ENCODE peak calls at places on chromosomes 4 and X, in ten cellular contexts. One of them, this sample, is unnamed.

GRCh38 chr4:108527729-108528128 is 92.6 kb upstream of the RPL34 start:
- DNase-seq in activated CD4-positive, alpha-beta T cell treated with anti-CD3 and anti-CD28 coated beads, Interleukin-2, amount 50 U/mL, for 24 hours: no peak
- DNase-seq in NCI-H510A treated with DMSO at 0.1 percent for 48 hours: no peak
- DNase-seq in KBM-7: peak
- DNase-seq in progenitor cell of endocrine pancreas: no peak
- DNase-seq in foreskin fibroblast: no peak
- DNase-seq in left ventricle myocardium inferior: no peak
- DNase-seq in epithelial cell of esophagus: no peak
- DNase-seq in AG20443: no peak
- DNase-seq in activated T-helper 2 cell treated with anti-CD3 and anti-CD28 coated beads, Interferon-gamma antibody, Interleukin-2, Interleukin-4, amounts not matched to agents 10 μg/mL and 5 μg/mL and 100 μg/mL, durations not matched to agents 14 hours and 24 hours and 36 hours: peak
- DNase-seq in this sample: no peak

GRCh38 chr4:88457307-88458090 is 580 bp downstream of the HERC5 start:
- DNase-seq in NCI-H510A treated with DMSO at 0.1 percent for 48 hours: peak
- DNase-seq in progenitor cell of endocrine pancreas: peak
- DNase-seq in KBM-7: no peak
- DNase-seq in activated CD4-positive, alpha-beta T cell treated with anti-CD3 and anti-CD28 coated beads, Interleukin-2, amount 50 U/mL, for 24 hours: peak
- DNase-seq in epithelial cell of esophagus: peak
- DNase-seq in foreskin fibroblast: peak
- DNase-seq in AG20443: peak
- DNase-seq in left ventricle myocardium inferior: peak
- DNase-seq in activated T-helper 2 cell treated with anti-CD3 and anti-CD28 coated beads, Interferon-gamma antibody, Interleukin-2, Interleukin-4, amounts not matched to agents 10 μg/mL and 5 μg/mL and 100 μg/mL, durations not matched to agents 14 hours and 24 hours and 36 hours: no peak
- DNase-seq in this sample: no peak

GRCh38 chrX:136214551-136214950 is 36.6 kb downstream of the MAP7D3 start:
- DNase-seq in NCI-H510A treated with DMSO at 0.1 percent for 48 hours: no peak
- DNase-seq in progenitor cell of endocrine pancreas: no peak
- DNase-seq in AG20443: peak
- DNase-seq in epithelial cell of esophagus: peak
- DNase-seq in activated CD4-positive, alpha-beta T cell treated with anti-CD3 and anti-CD28 coated beads, Interleukin-2, amount 50 U/mL, for 24 hours: no peak
- DNase-seq in left ventricle myocardium inferior: no peak
- DNase-seq in activated T-helper 2 cell treated with anti-CD3 and anti-CD28 coated beads, Interferon-gamma antibody, Interleukin-2, Interleukin-4, amounts not matched to agents 10 μg/mL and 5 μg/mL and 100 μg/mL, durations not matched to agents 14 hours and 24 hours and 36 hours: no peak
- DNase-seq in foreskin fibroblast: peak
- DNase-seq in KBM-7: no peak
- DNase-seq in this sample: no peak

GRCh38 chr4:125115476-125115875 is 199.3 kb upstream of the FAT4 start:
- DNase-seq in AG20443: peak
- DNase-seq in foreskin fibroblast: peak
- DNase-seq in progenitor cell of endocrine pancreas: no peak
- DNase-seq in activated T-helper 2 cell treated with anti-CD3 and anti-CD28 coated beads, Interferon-gamma antibody, Interleukin-2, Interleukin-4, amounts not matched to agents 10 μg/mL and 5 μg/mL and 100 μg/mL, durations not matched to agents 14 hours and 24 hours and 36 hours: no peak
- DNase-seq in KBM-7: no peak
- DNase-seq in epithelial cell of esophagus: no peak
- DNase-seq in NCI-H510A treated with DMSO at 0.1 percent for 48 hours: no peak
- DNase-seq in activated CD4-positive, alpha-beta T cell treated with anti-CD3 and anti-CD28 coated beads, Interleukin-2, amount 50 U/mL, for 24 hours: no peak
- DNase-seq in left ventricle myocardium inferior: no peak
- DNase-seq in this sample: no peak

GRCh38 chrX:10350991-10351390 is 194.2 kb downstream of the CLCN4 start:
- DNase-seq in NCI-H510A treated with DMSO at 0.1 percent for 48 hours: no peak
- DNase-seq in foreskin fibroblast: peak
- DNase-seq in activated T-helper 2 cell treated with anti-CD3 and anti-CD28 coated beads, Interferon-gamma antibody, Interleukin-2, Interleukin-4, amounts not matched to agents 10 μg/mL and 5 μg/mL and 100 μg/mL, durations not matched to agents 14 hours and 24 hours and 36 hours: no peak
- DNase-seq in KBM-7: no peak
- DNase-seq in AG20443: peak
- DNase-seq in progenitor cell of endocrine pancreas: no peak
- DNase-seq in left ventricle myocardium inferior: no peak
- DNase-seq in activated CD4-positive, alpha-beta T cell treated with anti-CD3 and anti-CD28 coated beads, Interleukin-2, amount 50 U/mL, for 24 hours: no peak
- DNase-seq in epithelial cell of esophagus: peak
- DNase-seq in this sample: no peak

GRCh38 chr4:16908377-16909021 is 10.1 kb upstream of the LDB2 start:
- DNase-seq in foreskin fibroblast: no peak
- DNase-seq in progenitor cell of endocrine pancreas: no peak
- DNase-seq in left ventricle myocardium inferior: no peak
- DNase-seq in activated T-helper 2 cell treated with anti-CD3 and anti-CD28 coated beads, Interferon-gamma antibody, Interleukin-2, Interleukin-4, amounts not matched to agents 10 μg/mL and 5 μg/mL and 100 μg/mL, durations not matched to agents 14 hours and 24 hours and 36 hours: no peak
- DNase-seq in epithelial cell of esophagus: no peak
- DNase-seq in AG20443: no peak
- DNase-seq in KBM-7: no peak
- DNase-seq in NCI-H510A treated with DMSO at 0.1 percent for 48 hours: no peak
- DNase-seq in activated CD4-positive, alpha-beta T cell treated with anti-CD3 and anti-CD28 coated beads, Interleukin-2, amount 50 U/mL, for 24 hours: no peak
- DNase-seq in this sample: no peak

GRCh38 chrX:22542641-22543040 is 269.9 kb downstream of the CBLL2 start:
- DNase-seq in left ventricle myocardium inferior: no peak
- DNase-seq in epithelial cell of esophagus: no peak
- DNase-seq in KBM-7: no peak
- DNase-seq in activated CD4-positive, alpha-beta T cell treated with anti-CD3 and anti-CD28 coated beads, Interleukin-2, amount 50 U/mL, for 24 hours: no peak
- DNase-seq in activated T-helper 2 cell treated with anti-CD3 and anti-CD28 coated beads, Interferon-gamma antibody, Interleukin-2, Interleukin-4, amounts not matched to agents 10 μg/mL and 5 μg/mL and 100 μg/mL, durations not matched to agents 14 hours and 24 hours and 36 hours: no peak
- DNase-seq in foreskin fibroblast: peak
- DNase-seq in AG20443: peak
- DNase-seq in progenitor cell of endocrine pancreas: no peak
- DNase-seq in NCI-H510A treated with DMSO at 0.1 percent for 48 hours: no peak
- DNase-seq in this sample: no peak

GRCh38 chr4:86895692-86896488 is 3.7 kb upstream of the C4orf36 start:
- DNase-seq in NCI-H510A treated with DMSO at 0.1 percent for 48 hours: peak
- DNase-seq in KBM-7: peak
- DNase-seq in progenitor cell of endocrine pancreas: no peak
- DNase-seq in AG20443: peak
- DNase-seq in epithelial cell of esophagus: peak
- DNase-seq in foreskin fibroblast: peak
- DNase-seq in left ventricle myocardium inferior: no peak
- DNase-seq in activated T-helper 2 cell treated with anti-CD3 and anti-CD28 coated beads, Interferon-gamma antibody, Interleukin-2, Interleukin-4, amounts not matched to agents 10 μg/mL and 5 μg/mL and 100 μg/mL, durations not matched to agents 14 hours and 24 hours and 36 hours: no peak
- DNase-seq in activated CD4-positive, alpha-beta T cell treated with anti-CD3 and anti-CD28 coated beads, Interleukin-2, amount 50 U/mL, for 24 hours: no peak
- DNase-seq in this sample: peak

GRCh38 chr4:7535094-7535493 is 100.4 kb upstream of the PSAPL1 start:
- DNase-seq in left ventricle myocardium inferior: no peak
- DNase-seq in NCI-H510A treated with DMSO at 0.1 percent for 48 hours: no peak
- DNase-seq in foreskin fibroblast: no peak
- DNase-seq in epithelial cell of esophagus: no peak
- DNase-seq in activated CD4-positive, alpha-beta T cell treated with anti-CD3 and anti-CD28 coated beads, Interleukin-2, amount 50 U/mL, for 24 hours: no peak
- DNase-seq in progenitor cell of endocrine pancreas: no peak
- DNase-seq in AG20443: no peak
- DNase-seq in activated T-helper 2 cell treated with anti-CD3 and anti-CD28 coated beads, Interferon-gamma antibody, Interleukin-2, Interleukin-4, amounts not matched to agents 10 μg/mL and 5 μg/mL and 100 μg/mL, durations not matched to agents 14 hours and 24 hours and 36 hours: no peak
- DNase-seq in KBM-7: no peak
- DNase-seq in this sample: no peak

GRCh38 chr4:102675142-102675541 is 85.6 kb downstream of the MANBA start:
- DNase-seq in epithelial cell of esophagus: no peak
- DNase-seq in AG20443: no peak
- DNase-seq in activated T-helper 2 cell treated with anti-CD3 and anti-CD28 coated beads, Interferon-gamma antibody, Interleukin-2, Interleukin-4, amounts not matched to agents 10 μg/mL and 5 μg/mL and 100 μg/mL, durations not matched to agents 14 hours and 24 hours and 36 hours: no peak
- DNase-seq in NCI-H510A treated with DMSO at 0.1 percent for 48 hours: no peak
- DNase-seq in foreskin fibroblast: peak
- DNase-seq in progenitor cell of endocrine pancreas: no peak
- DNase-seq in left ventricle myocardium inferior: no peak
- DNase-seq in KBM-7: no peak
- DNase-seq in activated CD4-positive, alpha-beta T cell treated with anti-CD3 and anti-CD28 coated beads, Interleukin-2, amount 50 U/mL, for 24 hours: no peak
- DNase-seq in this sample: no peak

GRCh38 chr4:7403001-7403400 is 31.7 kb downstream of the PSAPL1 start:
- DNase-seq in progenitor cell of endocrine pancreas: no peak
- DNase-seq in activated T-helper 2 cell treated with anti-CD3 and anti-CD28 coated beads, Interferon-gamma antibody, Interleukin-2, Interleukin-4, amounts not matched to agents 10 μg/mL and 5 μg/mL and 100 μg/mL, durations not matched to agents 14 hours and 24 hours and 36 hours: no peak
- DNase-seq in left ventricle myocardium inferior: peak
- DNase-seq in NCI-H510A treated with DMSO at 0.1 percent for 48 hours: no peak
- DNase-seq in epithelial cell of esophagus: no peak
- DNase-seq in KBM-7: no peak
- DNase-seq in activated CD4-positive, alpha-beta T cell treated with anti-CD3 and anti-CD28 coated beads, Interleukin-2, amount 50 U/mL, for 24 hours: no peak
- DNase-seq in foreskin fibroblast: no peak
- DNase-seq in AG20443: no peak
- DNase-seq in this sample: no peak

GRCh38 chr4:81469774-81470455 is 1.8 kb downstream of the RASGEF1B start:
- DNase-seq in foreskin fibroblast: no peak
- DNase-seq in AG20443: no peak
- DNase-seq in left ventricle myocardium inferior: no peak
- DNase-seq in NCI-H510A treated with DMSO at 0.1 percent for 48 hours: no peak
- DNase-seq in KBM-7: no peak
- DNase-seq in activated CD4-positive, alpha-beta T cell treated with anti-CD3 and anti-CD28 coated beads, Interleukin-2, amount 50 U/mL, for 24 hours: no peak
- DNase-seq in activated T-helper 2 cell treated with anti-CD3 and anti-CD28 coated beads, Interferon-gamma antibody, Interleukin-2, Interleukin-4, amounts not matched to agents 10 μg/mL and 5 μg/mL and 100 μg/mL, durations not matched to agents 14 hours and 24 hours and 36 hours: no peak
- DNase-seq in progenitor cell of endocrine pancreas: no peak
- DNase-seq in epithelial cell of esophagus: no peak
- DNase-seq in this sample: no peak

GRCh38 chrX:136525738-136526606 is 6.0 kb upstream of the VGLL1 start:
- DNase-seq in left ventricle myocardium inferior: peak
- DNase-seq in NCI-H510A treated with DMSO at 0.1 percent for 48 hours: no peak
- DNase-seq in KBM-7: no peak
- DNase-seq in progenitor cell of endocrine pancreas: no peak
- DNase-seq in foreskin fibroblast: peak
- DNase-seq in activated CD4-positive, alpha-beta T cell treated with anti-CD3 and anti-CD28 coated beads, Interleukin-2, amount 50 U/mL, for 24 hours: no peak
- DNase-seq in AG20443: peak
- DNase-seq in epithelial cell of esophagus: peak
- DNase-seq in activated T-helper 2 cell treated with anti-CD3 and anti-CD28 coated beads, Interferon-gamma antibody, Interleukin-2, Interleukin-4, amounts not matched to agents 10 μg/mL and 5 μg/mL and 100 μg/mL, durations not matched to agents 14 hours and 24 hours and 36 hours: no peak
- DNase-seq in this sample: no peak

GRCh38 chr4:173835863-173836262 is 305.8 kb upstream of the HAND2 start:
- DNase-seq in epithelial cell of esophagus: peak
- DNase-seq in activated T-helper 2 cell treated with anti-CD3 and anti-CD28 coated beads, Interferon-gamma antibody, Interleukin-2, Interleukin-4, amounts not matched to agents 10 μg/mL and 5 μg/mL and 100 μg/mL, durations not matched to agents 14 hours and 24 hours and 36 hours: no peak
- DNase-seq in left ventricle myocardium inferior: peak
- DNase-seq in activated CD4-positive, alpha-beta T cell treated with anti-CD3 and anti-CD28 coated beads, Interleukin-2, amount 50 U/mL, for 24 hours: no peak
- DNase-seq in progenitor cell of endocrine pancreas: no peak
- DNase-seq in AG20443: peak
- DNase-seq in KBM-7: no peak
- DNase-seq in NCI-H510A treated with DMSO at 0.1 percent for 48 hours: no peak
- DNase-seq in foreskin fibroblast: peak
- DNase-seq in this sample: no peak

GRCh38 chr4:121256346-121256745 is 92.2 kb upstream of the TNIP3 start:
- DNase-seq in KBM-7: no peak
- DNase-seq in left ventricle myocardium inferior: no peak
- DNase-seq in activated CD4-positive, alpha-beta T cell treated with anti-CD3 and anti-CD28 coated beads, Interleukin-2, amount 50 U/mL, for 24 hours: no peak
- DNase-seq in epithelial cell of esophagus: peak
- DNase-seq in progenitor cell of endocrine pancreas: no peak
- DNase-seq in NCI-H510A treated with DMSO at 0.1 percent for 48 hours: no peak
- DNase-seq in activated T-helper 2 cell treated with anti-CD3 and anti-CD28 coated beads, Interferon-gamma antibody, Interleukin-2, Interleukin-4, amounts not matched to agents 10 μg/mL and 5 μg/mL and 100 μg/mL, durations not matched to agents 14 hours and 24 hours and 36 hours: peak
- DNase-seq in AG20443: peak
- DNase-seq in foreskin fibroblast: peak
- DNase-seq in this sample: peak

GRCh38 chrX:100512471-100512870 is 72.3 kb upstream of the TNMD start:
- DNase-seq in epithelial cell of esophagus: peak
- DNase-seq in left ventricle myocardium inferior: no peak
- DNase-seq in foreskin fibroblast: peak
- DNase-seq in progenitor cell of endocrine pancreas: no peak
- DNase-seq in activated CD4-positive, alpha-beta T cell treated with anti-CD3 and anti-CD28 coated beads, Interleukin-2, amount 50 U/mL, for 24 hours: no peak
- DNase-seq in AG20443: peak
- DNase-seq in KBM-7: peak
- DNase-seq in activated T-helper 2 cell treated with anti-CD3 and anti-CD28 coated beads, Interferon-gamma antibody, Interleukin-2, Interleukin-4, amounts not matched to agents 10 μg/mL and 5 μg/mL and 100 μg/mL, durations not matched to agents 14 hours and 24 hours and 36 hours: no peak
- DNase-seq in NCI-H510A treated with DMSO at 0.1 percent for 48 hours: peak
- DNase-seq in this sample: peak

GRCh38 chr4:102169345-102169744 is 175.9 kb downstream of the SLC39A8 start:
- DNase-seq in activated T-helper 2 cell treated with anti-CD3 and anti-CD28 coated beads, Interferon-gamma antibody, Interleukin-2, Interleukin-4, amounts not matched to agents 10 μg/mL and 5 μg/mL and 100 μg/mL, durations not matched to agents 14 hours and 24 hours and 36 hours: no peak
- DNase-seq in progenitor cell of endocrine pancreas: no peak
- DNase-seq in activated CD4-positive, alpha-beta T cell treated with anti-CD3 and anti-CD28 coated beads, Interleukin-2, amount 50 U/mL, for 24 hours: no peak
- DNase-seq in KBM-7: no peak
- DNase-seq in foreskin fibroblast: no peak
- DNase-seq in left ventricle myocardium inferior: no peak
- DNase-seq in AG20443: no peak
- DNase-seq in NCI-H510A treated with DMSO at 0.1 percent for 48 hours: no peak
- DNase-seq in epithelial cell of esophagus: no peak
- DNase-seq in this sample: no peak

GRCh38 chrX:149630681-149631292 is 805 bp downstream of the TMEM185A start:
- DNase-seq in activated T-helper 2 cell treated with anti-CD3 and anti-CD28 coated beads, Interferon-gamma antibody, Interleukin-2, Interleukin-4, amounts not matched to agents 10 μg/mL and 5 μg/mL and 100 μg/mL, durations not matched to agents 14 hours and 24 hours and 36 hours: no peak
- DNase-seq in activated CD4-positive, alpha-beta T cell treated with anti-CD3 and anti-CD28 coated beads, Interleukin-2, amount 50 U/mL, for 24 hours: no peak
- DNase-seq in left ventricle myocardium inferior: no peak
- DNase-seq in foreskin fibroblast: peak
- DNase-seq in epithelial cell of esophagus: peak
- DNase-seq in AG20443: peak
- DNase-seq in progenitor cell of endocrine pancreas: no peak
- DNase-seq in NCI-H510A treated with DMSO at 0.1 percent for 48 hours: peak
- DNase-seq in KBM-7: peak
- DNase-seq in this sample: peak

GRCh38 chr4:182897601-182898478 is 19.3 kb downstream of the DCTD start:
- DNase-seq in left ventricle myocardium inferior: no peak
- DNase-seq in progenitor cell of endocrine pancreas: no peak
- DNase-seq in AG20443: no peak
- DNase-seq in NCI-H510A treated with DMSO at 0.1 percent for 48 hours: peak
- DNase-seq in epithelial cell of esophagus: no peak
- DNase-seq in activated CD4-positive, alpha-beta T cell treated with anti-CD3 and anti-CD28 coated beads, Interleukin-2, amount 50 U/mL, for 24 hours: no peak
- DNase-seq in KBM-7: no peak
- DNase-seq in activated T-helper 2 cell treated with anti-CD3 and anti-CD28 coated beads, Interferon-gamma antibody, Interleukin-2, Interleukin-4, amounts not matched to agents 10 μg/mL and 5 μg/mL and 100 μg/mL, durations not matched to agents 14 hours and 24 hours and 36 hours: no peak
- DNase-seq in foreskin fibroblast: no peak
- DNase-seq in this sample: no peak

GRCh38 chr4:74418063-74418670 is 26.8 kb upstream of the AREG start:
- DNase-seq in left ventricle myocardium inferior: no peak
- DNase-seq in AG20443: peak
- DNase-seq in KBM-7: no peak
- DNase-seq in progenitor cell of endocrine pancreas: no peak
- DNase-seq in NCI-H510A treated with DMSO at 0.1 percent for 48 hours: no peak
- DNase-seq in epithelial cell of esophagus: peak
- DNase-seq in foreskin fibroblast: peak
- DNase-seq in activated CD4-positive, alpha-beta T cell treated with anti-CD3 and anti-CD28 coated beads, Interleukin-2, amount 50 U/mL, for 24 hours: no peak
- DNase-seq in activated T-helper 2 cell treated with anti-CD3 and anti-CD28 coated beads, Interferon-gamma antibody, Interleukin-2, Interleukin-4, amounts not matched to agents 10 μg/mL and 5 μg/mL and 100 μg/mL, durations not matched to agents 14 hours and 24 hours and 36 hours: no peak
- DNase-seq in this sample: no peak

GRCh38 chr4:6506616-6507140 is 34.3 kb upstream of the PPP2R2C start:
- DNase-seq in activated T-helper 2 cell treated with anti-CD3 and anti-CD28 coated beads, Interferon-gamma antibody, Interleukin-2, Interleukin-4, amounts not matched to agents 10 μg/mL and 5 μg/mL and 100 μg/mL, durations not matched to agents 14 hours and 24 hours and 36 hours: no peak
- DNase-seq in KBM-7: no peak
- DNase-seq in left ventricle myocardium inferior: no peak
- DNase-seq in AG20443: no peak
- DNase-seq in foreskin fibroblast: no peak
- DNase-seq in activated CD4-positive, alpha-beta T cell treated with anti-CD3 and anti-CD28 coated beads, Interleukin-2, amount 50 U/mL, for 24 hours: no peak
- DNase-seq in progenitor cell of endocrine pancreas: no peak
- DNase-seq in NCI-H510A treated with DMSO at 0.1 percent for 48 hours: no peak
- DNase-seq in epithelial cell of esophagus: no peak
- DNase-seq in this sample: no peak

GRCh38 chrX:115494133-115494532 is 66.8 kb upstream of the PLS3 start:
- DNase-seq in activated CD4-positive, alpha-beta T cell treated with anti-CD3 and anti-CD28 coated beads, Interleukin-2, amount 50 U/mL, for 24 hours: no peak
- DNase-seq in AG20443: no peak
- DNase-seq in activated T-helper 2 cell treated with anti-CD3 and anti-CD28 coated beads, Interferon-gamma antibody, Interleukin-2, Interleukin-4, amounts not matched to agents 10 μg/mL and 5 μg/mL and 100 μg/mL, durations not matched to agents 14 hours and 24 hours and 36 hours: no peak
- DNase-seq in left ventricle myocardium inferior: no peak
- DNase-seq in progenitor cell of endocrine pancreas: no peak
- DNase-seq in NCI-H510A treated with DMSO at 0.1 percent for 48 hours: peak
- DNase-seq in KBM-7: no peak
- DNase-seq in epithelial cell of esophagus: no peak
- DNase-seq in foreskin fibroblast: peak
- DNase-seq in this sample: no peak

GRCh38 chrX:33134164-33134563 is 77.2 kb downstream of the DMD start:
- DNase-seq in left ventricle myocardium inferior: no peak
- DNase-seq in epithelial cell of esophagus: peak
- DNase-seq in AG20443: no peak
- DNase-seq in activated CD4-positive, alpha-beta T cell treated with anti-CD3 and anti-CD28 coated beads, Interleukin-2, amount 50 U/mL, for 24 hours: no peak
- DNase-seq in foreskin fibroblast: no peak
- DNase-seq in KBM-7: no peak
- DNase-seq in NCI-H510A treated with DMSO at 0.1 percent for 48 hours: no peak
- DNase-seq in activated T-helper 2 cell treated with anti-CD3 and anti-CD28 coated beads, Interferon-gamma antibody, Interleukin-2, Interleukin-4, amounts not matched to agents 10 μg/mL and 5 μg/mL and 100 μg/mL, durations not matched to agents 14 hours and 24 hours and 36 hours: no peak
- DNase-seq in progenitor cell of endocrine pancreas: no peak
- DNase-seq in this sample: no peak

GRCh38 chrX:17689971-17690409 is 47.3 kb upstream of the SCML1 start:
- DNase-seq in activated CD4-positive, alpha-beta T cell treated with anti-CD3 and anti-CD28 coated beads, Interleukin-2, amount 50 U/mL, for 24 hours: no peak
- DNase-seq in activated T-helper 2 cell treated with anti-CD3 and anti-CD28 coated beads, Interferon-gamma antibody, Interleukin-2, Interleukin-4, amounts not matched to agents 10 μg/mL and 5 μg/mL and 100 μg/mL, durations not matched to agents 14 hours and 24 hours and 36 hours: no peak
- DNase-seq in epithelial cell of esophagus: peak
- DNase-seq in foreskin fibroblast: peak
- DNase-seq in NCI-H510A treated with DMSO at 0.1 percent for 48 hours: peak
- DNase-seq in AG20443: peak
- DNase-seq in KBM-7: peak
- DNase-seq in left ventricle myocardium inferior: no peak
- DNase-seq in progenitor cell of endocrine pancreas: peak
- DNase-seq in this sample: peak

GRCh38 chr4:78611215-78611558 is 59.6 kb downstream of the ANXA3 start:
- DNase-seq in KBM-7: no peak
- DNase-seq in NCI-H510A treated with DMSO at 0.1 percent for 48 hours: peak
- DNase-seq in progenitor cell of endocrine pancreas: no peak
- DNase-seq in left ventricle myocardium inferior: no peak
- DNase-seq in AG20443: no peak
- DNase-seq in foreskin fibroblast: no peak
- DNase-seq in activated CD4-positive, alpha-beta T cell treated with anti-CD3 and anti-CD28 coated beads, Interleukin-2, amount 50 U/mL, for 24 hours: no peak
- DNase-seq in activated T-helper 2 cell treated with anti-CD3 and anti-CD28 coated beads, Interferon-gamma antibody, Interleukin-2, Interleukin-4, amounts not matched to agents 10 μg/mL and 5 μg/mL and 100 μg/mL, durations not matched to agents 14 hours and 24 hours and 36 hours: no peak
- DNase-seq in epithelial cell of esophagus: no peak
- DNase-seq in this sample: no peak

GRCh38 chr4:143643399-143643798 is 57.1 kb downstream of the FREM3 start:
- DNase-seq in activated T-helper 2 cell treated with anti-CD3 and anti-CD28 coated beads, Interferon-gamma antibody, Interleukin-2, Interleukin-4, amounts not matched to agents 10 μg/mL and 5 μg/mL and 100 μg/mL, durations not matched to agents 14 hours and 24 hours and 36 hours: no peak
- DNase-seq in left ventricle myocardium inferior: no peak
- DNase-seq in NCI-H510A treated with DMSO at 0.1 percent for 48 hours: no peak
- DNase-seq in KBM-7: no peak
- DNase-seq in foreskin fibroblast: no peak
- DNase-seq in progenitor cell of endocrine pancreas: no peak
- DNase-seq in epithelial cell of esophagus: no peak
- DNase-seq in AG20443: no peak
- DNase-seq in activated CD4-positive, alpha-beta T cell treated with anti-CD3 and anti-CD28 coated beads, Interleukin-2, amount 50 U/mL, for 24 hours: no peak
- DNase-seq in this sample: no peak

GRCh38 chr4:13126976-13127910 is 356.9 kb downstream of the RAB28 start:
- DNase-seq in AG20443: no peak
- DNase-seq in left ventricle myocardium inferior: no peak
- DNase-seq in activated T-helper 2 cell treated with anti-CD3 and anti-CD28 coated beads, Interferon-gamma antibody, Interleukin-2, Interleukin-4, amounts not matched to agents 10 μg/mL and 5 μg/mL and 100 μg/mL, durations not matched to agents 14 hours and 24 hours and 36 hours: no peak
- DNase-seq in NCI-H510A treated with DMSO at 0.1 percent for 48 hours: peak
- DNase-seq in foreskin fibroblast: no peak
- DNase-seq in KBM-7: no peak
- DNase-seq in epithelial cell of esophagus: no peak
- DNase-seq in progenitor cell of endocrine pancreas: no peak
- DNase-seq in activated CD4-positive, alpha-beta T cell treated with anti-CD3 and anti-CD28 coated beads, Interleukin-2, amount 50 U/mL, for 24 hours: no peak
- DNase-seq in this sample: no peak

GRCh38 chr4:168674077-168674747 is 177.4 kb downstream of the PALLD start:
- DNase-seq in AG20443: no peak
- DNase-seq in NCI-H510A treated with DMSO at 0.1 percent for 48 hours: no peak
- DNase-seq in KBM-7: no peak
- DNase-seq in progenitor cell of endocrine pancreas: no peak
- DNase-seq in left ventricle myocardium inferior: no peak
- DNase-seq in activated T-helper 2 cell treated with anti-CD3 and anti-CD28 coated beads, Interferon-gamma antibody, Interleukin-2, Interleukin-4, amounts not matched to agents 10 μg/mL and 5 μg/mL and 100 μg/mL, durations not matched to agents 14 hours and 24 hours and 36 hours: no peak
- DNase-seq in activated CD4-positive, alpha-beta T cell treated with anti-CD3 and anti-CD28 coated beads, Interleukin-2, amount 50 U/mL, for 24 hours: no peak
- DNase-seq in epithelial cell of esophagus: no peak
- DNase-seq in foreskin fibroblast: peak
- DNase-seq in this sample: no peak

This sample was measured in AML-193.